ENCODE peak calls at places on chromosomes 7 and 10, in six cellular contexts. G is pancreas, L is GM23248, J is WERI-Rb-1, P is mesendoderm, F is breast epithelium. U is an unnamed sample.
A peak's percentile ranks its signal among the peaks of the same experiment; 100 is the strongest.

GRCh38 chr7:41679566-41679965 is 23.3 kb downstream of the INHBA start:
- DNase-seq in J (no peak), F (no peak), P (no peak), L (peak; percentile 41), G (no peak), U (no peak)

GRCh38 chr10:87626422-87626892 is 33.2 kb upstream of the PAPSS2 start:
- DNase-seq in G (no peak), P (peak; percentile 41), F (no peak), L (no peak), J (no peak), U (no peak)

GRCh38 chr10:132937861-132938260 is 4.5 kb downstream of the CFAP46 start:
- DNase-seq in J (no peak), F (no peak), L (no peak), G (no peak), P (peak; percentile 13), U (no peak)

GRCh38 chr7:157397751-157398691 is 61.2 kb downstream of the DNAJB6 start:
- DNase-seq in L (peak; percentile 83), P (peak; percentile 81), J (peak; percentile 58), G (no peak), F (no peak), U (peak; percentile 82)

GRCh38 chr10:103265712-103266329 is 11.1 kb upstream of the INA start:
- DNase-seq in J (no peak), G (peak; percentile 60), F (peak; percentile 64), P (peak; percentile 82), L (peak; percentile 79), U (peak; percentile 68)

GRCh38 chr7:32479574-32480200 is 10.5 kb downstream of the LSM5 start:
- DNase-seq in L (peak; percentile 71), F (no peak), J (peak; percentile 45), G (no peak), P (peak; percentile 63), U (no peak)

GRCh38 chr10:28300027-28300426 is 2.8 kb downstream of the MPP7 start:
- DNase-seq in L (no peak), P (no peak), F (no peak), J (no peak), G (no peak), U (no peak)

GRCh38 chr10:15084502-15084922 is 4.1 kb downstream of the ACBD7 start:
- DNase-seq in J (no peak), F (no peak), L (peak; percentile 93), P (peak; percentile 74), G (peak; percentile 47), U (no peak)

GRCh38 chr7:3558410-3558809 is 257.4 kb downstream of the SDK1 start:
- DNase-seq in P (no peak), L (no peak), J (no peak), F (no peak), G (no peak), U (no peak)
- H3K27ac ChIP-seq in P (no peak overlapping the region), L (no peak overlapping the region), J (no peak overlapping the region), F (no peak overlapping the region), G (peak overlapping the region; percentile 78), U (no peak overlapping the region)

GRCh38 chr10:113026679-113027078 is 76.6 kb downstream of the TCF7L2 start:
- DNase-seq in P (no peak), F (no peak), L (peak; percentile 56), J (no peak), G (no peak), U (no peak)

GRCh38 chr10:113029055-113029440 is 79.0 kb downstream of the TCF7L2 start:
- DNase-seq in L (peak; percentile 54), F (no peak), J (no peak), P (no peak), G (no peak), U (no peak)

GRCh38 chr10:113027574-113028392 is 77.7 kb downstream of the TCF7L2 start:
- DNase-seq in G (no peak), J (peak; percentile 68), P (peak; percentile 84), L (peak; percentile 37), F (no peak), U (no peak)

GRCh38 chr10:113027230-113027573 is 77.2 kb downstream of the TCF7L2 start:
- DNase-seq in F (no peak), J (no peak), P (no peak), L (no peak), G (no peak), U (no peak)

DNA sequence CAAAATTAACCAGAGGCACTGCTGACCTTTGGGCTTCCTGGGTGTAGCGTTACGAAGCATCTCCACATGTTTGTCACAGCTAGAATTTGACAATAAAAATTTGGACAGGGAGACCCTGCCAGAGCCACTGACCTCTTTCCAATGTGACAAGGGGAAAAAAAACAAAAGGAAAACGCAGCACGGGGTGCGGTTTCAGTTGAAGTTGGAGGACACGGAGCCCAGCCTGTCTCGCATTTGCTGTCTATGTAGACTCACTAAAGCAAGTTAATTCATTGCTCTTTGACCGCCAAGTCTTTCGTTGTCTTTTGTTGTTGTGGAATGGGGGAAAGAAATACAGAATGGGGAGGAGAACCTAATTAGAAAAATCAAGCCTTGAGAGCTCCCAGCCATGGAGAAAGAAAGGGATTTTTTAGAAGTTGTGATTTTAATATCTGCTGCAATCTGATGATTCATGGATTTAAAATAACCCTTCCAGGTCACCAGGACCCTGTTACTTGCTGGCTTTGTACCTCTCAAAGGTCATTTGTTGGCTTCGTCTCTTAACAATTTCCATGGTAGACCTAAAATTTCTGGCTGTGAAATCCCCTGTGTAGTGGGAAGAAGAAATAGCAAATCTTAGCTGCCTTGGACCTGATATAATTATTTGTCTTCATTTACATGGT is 78.5 kb downstream of the TCF7L2 start:
- DNase-seq in L (peak; percentile 43), G (no peak), P (no peak), F (no peak), J (no peak), U (no peak)
- H3K27ac ChIP-seq in L (peak overlapping the region; percentile 31), G (no peak overlapping the region), P (no peak overlapping the region), F (peak overlapping the region; percentile 66), J (peak overlapping the region; percentile 54), U (peak overlapping the region; percentile 81)

GRCh38 chr10:114489521-114490310 is 85.4 kb upstream of the AFAP1L2 start:
- DNase-seq in G (no peak), L (no peak), P (peak; percentile 62), J (no peak), F (no peak), U (no peak)
- H3K27ac ChIP-seq in G (no peak overlapping the region), L (no peak overlapping the region), P (no peak overlapping the region), J (no peak overlapping the region), F (peak overlapping the region; percentile 29), U (no peak overlapping the region)

GRCh38 chr7:17099083-17099973 is 199.1 kb upstream of the AHR start:
- DNase-seq in F (peak; percentile 53), P (peak; percentile 18), J (no peak), L (peak; percentile 37), G (peak; percentile 86), U (no peak)
- H3K27ac ChIP-seq in F (peak overlapping the region; percentile 70), P (no peak overlapping the region), J (no peak overlapping the region), L (no peak overlapping the region), G (peak overlapping the region; percentile 90), U (no peak overlapping the region)

U was measured in ascending aorta.